ENCODE peak calls at places on chromosomes 5 and 9, in eight cellular contexts. J is adrenal gland, T is anterior cingulate cortex, O is AG10803, V is naive B cell, H is HEK293T, A is HT1080, E is neuronal stem cell. R is an unnamed sample.

GRCh38 chr9:125758986-125759811 is 12.0 kb downstream of the PBX3 start:
- DNase-seq in J (no peak), T (no peak), O (peak; percentile 43), V (peak; percentile 70), H (no peak), A (no peak), E (no peak), R (no peak)

GRCh38 chr5:132253452-132254320 is 3.8 kb upstream of the PDLIM4 start:
- DNase-seq in J (no peak), T (no peak), O (no peak), V (no peak), H (no peak), A (no peak), E (no peak), R (no peak)

GRCh38 chr9:21761309-21761901 is 41.0 kb upstream of the MTAP start:
- DNase-seq in J (no peak), T (no peak), O (peak; percentile 48), V (no peak), H (no peak), A (no peak), E (no peak), R (no peak)

GRCh38 chr5:150077060-150077459 is 9.3 kb downstream of the CSF1R start:
- DNase-seq in J (no peak), T (no peak), O (no peak), V (no peak), H (no peak), A (no peak), E (no peak), R (no peak)

GRCh38 chr5:153781325-153781724 is 257.4 kb downstream of the FAM114A2 start:
- DNase-seq in J (no peak), T (no peak), O (no peak), V (no peak), H (no peak), A (no peak), E (no peak), R (no peak)

GRCh38 chr9:108691614-108692013 is 164.2 kb downstream of the ACTL7B start:
- DNase-seq in J (no peak), T (no peak), O (no peak), V (no peak), H (no peak), A (peak; percentile 17), E (no peak), R (no peak)

GRCh38 chr5:175860531-175861045 is 10.8 kb upstream of the CPLX2 start:
- DNase-seq in J (no peak), T (no peak), O (no peak), V (no peak), H (no peak), A (no peak), E (no peak), R (no peak)

GRCh38 chr5:173764321-173765029 is 123.7 kb upstream of the CPEB4 start:
- DNase-seq in J (peak; percentile 97), T (no peak), O (peak; percentile 94), V (no peak), H (peak; percentile 74), A (peak; percentile 97), E (no peak), R (peak; percentile 86)

GRCh38 chr5:1793966-1794895 is 5.4 kb downstream of the MRPL36 start:
- DNase-seq in J (no peak), T (no peak), O (peak; percentile 75), V (no peak), H (no peak), A (peak; percentile 83), E (no peak), R (no peak)

GRCh38 chr9:130045657-130046450 is 2.9 kb upstream of the FNBP1 start:
- DNase-seq in J (no peak), T (no peak), O (no peak), V (no peak), H (no peak), A (no peak), E (no peak), R (no peak)

GRCh38 chr5:169637856-169638190 is 748 bp downstream of the DOCK2 start:
- DNase-seq in J (no peak), T (no peak), O (no peak), V (peak; percentile 59), H (no peak), A (no peak), E (no peak), R (peak; percentile 59)

GRCh38 chr9:15426019-15426418 is 3.3 kb downstream of the SNAPC3 start:
- DNase-seq in J (peak; percentile 32), T (no peak), O (no peak), V (peak; percentile 39), H (no peak), A (no peak), E (no peak), R (no peak)

GRCh38 chr5:178291161-178291561 is 58.6 kb upstream of the PHYKPL start:
- DNase-seq in J (no peak), T (no peak), O (no peak), V (no peak), H (no peak), A (no peak), E (no peak), R (peak; percentile 9)

R was measured in right cardiac atrium.